ENCODE peak calls at places on chromosomes 4 and X, in seven cellular contexts. One of them, this sample, is unnamed.

GRCh38 chrX:46961574-46962279 is 49.5 kb downstream of the JADE3 start:
- DNase-seq in cardiac septum: no peak
- DNase-seq in NCI-H2081: no peak
- DNase-seq in B cell: no peak
- DNase-seq in colonic mucosa: no peak
- DNase-seq in activated effector memory CD4-positive, alpha-beta T cell treated with Interleukin-2 at 50 U/mL for 16 hours: no peak
- DNase-seq in activated CD4-positive, alpha-beta T cell treated with anti-CD3 and anti-CD28 coated beads for 24 hours: no peak
- DNase-seq in this sample: no peak

GRCh38 chrX:134661295-134661694 is 3.0 kb upstream of the PLAC1 start:
- DNase-seq in NCI-H2081: no peak
- DNase-seq in colonic mucosa: no peak
- DNase-seq in activated effector memory CD4-positive, alpha-beta T cell treated with Interleukin-2 at 50 U/mL for 16 hours: no peak
- DNase-seq in B cell: no peak
- DNase-seq in activated CD4-positive, alpha-beta T cell treated with anti-CD3 and anti-CD28 coated beads for 24 hours: no peak
- DNase-seq in cardiac septum: no peak
- DNase-seq in this sample: no peak

GRCh38 chr4:176335421-176335820 is 15.7 kb downstream of the SPCS3 start:
- DNase-seq in colonic mucosa: no peak
- DNase-seq in cardiac septum: no peak
- DNase-seq in B cell: no peak
- DNase-seq in NCI-H2081: no peak
- DNase-seq in activated CD4-positive, alpha-beta T cell treated with anti-CD3 and anti-CD28 coated beads for 24 hours: no peak
- DNase-seq in activated effector memory CD4-positive, alpha-beta T cell treated with Interleukin-2 at 50 U/mL for 16 hours: no peak
- DNase-seq in this sample: no peak

GRCh38 chr4:176794151-176794550 is 1.4 kb upstream of the VEGFC start:
- DNase-seq in colonic mucosa: no peak
- DNase-seq in activated CD4-positive, alpha-beta T cell treated with anti-CD3 and anti-CD28 coated beads for 24 hours: no peak
- DNase-seq in activated effector memory CD4-positive, alpha-beta T cell treated with Interleukin-2 at 50 U/mL for 16 hours: no peak
- DNase-seq in NCI-H2081: no peak
- DNase-seq in cardiac septum: no peak
- DNase-seq in B cell: no peak
- DNase-seq in this sample: no peak

GRCh38 chr4:188228279-188228678 is 89.0 kb downstream of the TRIML1 start:
- DNase-seq in B cell: no peak
- DNase-seq in cardiac septum: no peak
- DNase-seq in activated CD4-positive, alpha-beta T cell treated with anti-CD3 and anti-CD28 coated beads for 24 hours: no peak
- DNase-seq in activated effector memory CD4-positive, alpha-beta T cell treated with Interleukin-2 at 50 U/mL for 16 hours: no peak
- DNase-seq in colonic mucosa: no peak
- DNase-seq in NCI-H2081: no peak
- DNase-seq in this sample: no peak

GRCh38 chrX:102712967-102713677 is 874 bp downstream of the GPRASP2 start:
- DNase-seq in colonic mucosa: peak; percentile 61
- DNase-seq in activated effector memory CD4-positive, alpha-beta T cell treated with Interleukin-2 at 50 U/mL for 16 hours: no peak
- DNase-seq in cardiac septum: no peak
- DNase-seq in NCI-H2081: peak; percentile 34
- DNase-seq in B cell: no peak
- DNase-seq in activated CD4-positive, alpha-beta T cell treated with anti-CD3 and anti-CD28 coated beads for 24 hours: no peak
- DNase-seq in this sample: no peak

GRCh38 chr4:66688674-66689073 is 856.6 kb downstream of the CENPC start:
- DNase-seq in activated effector memory CD4-positive, alpha-beta T cell treated with Interleukin-2 at 50 U/mL for 16 hours: no peak
- DNase-seq in NCI-H2081: peak; percentile 21
- DNase-seq in cardiac septum: no peak
- DNase-seq in colonic mucosa: no peak
- DNase-seq in activated CD4-positive, alpha-beta T cell treated with anti-CD3 and anti-CD28 coated beads for 24 hours: no peak
- DNase-seq in B cell: no peak
- DNase-seq in this sample: no peak

GRCh38 chr4:71406459-71406963 is 67.7 kb downstream of the SLC4A4 start:
- DNase-seq in NCI-H2081: no peak
- DNase-seq in cardiac septum: no peak
- DNase-seq in colonic mucosa: no peak
- DNase-seq in B cell: no peak
- DNase-seq in activated CD4-positive, alpha-beta T cell treated with anti-CD3 and anti-CD28 coated beads for 24 hours: no peak
- DNase-seq in activated effector memory CD4-positive, alpha-beta T cell treated with Interleukin-2 at 50 U/mL for 16 hours: no peak
- DNase-seq in this sample: no peak

GRCh38 chr4:87304659-87305277 is 17.9 kb downstream of the HSD17B13 start:
- DNase-seq in NCI-H2081: no peak
- DNase-seq in B cell: no peak
- DNase-seq in activated effector memory CD4-positive, alpha-beta T cell treated with Interleukin-2 at 50 U/mL for 16 hours: no peak
- DNase-seq in activated CD4-positive, alpha-beta T cell treated with anti-CD3 and anti-CD28 coated beads for 24 hours: no peak
- DNase-seq in colonic mucosa: no peak
- DNase-seq in cardiac septum: no peak
- DNase-seq in this sample: no peak

GRCh38 chr4:3286335-3287175 is 6.3 kb upstream of the RGS12 start:
- DNase-seq in activated effector memory CD4-positive, alpha-beta T cell treated with Interleukin-2 at 50 U/mL for 16 hours: no peak
- DNase-seq in NCI-H2081: no peak
- DNase-seq in cardiac septum: peak; percentile 63
- DNase-seq in activated CD4-positive, alpha-beta T cell treated with anti-CD3 and anti-CD28 coated beads for 24 hours: no peak
- DNase-seq in colonic mucosa: no peak
- DNase-seq in B cell: peak; percentile 83
- DNase-seq in this sample: no peak

GRCh38 chr4:93018243-93018642 is 714.5 kb downstream of the GRID2 start:
- DNase-seq in colonic mucosa: no peak
- DNase-seq in activated effector memory CD4-positive, alpha-beta T cell treated with Interleukin-2 at 50 U/mL for 16 hours: no peak
- DNase-seq in NCI-H2081: no peak
- DNase-seq in activated CD4-positive, alpha-beta T cell treated with anti-CD3 and anti-CD28 coated beads for 24 hours: no peak
- DNase-seq in B cell: no peak
- DNase-seq in cardiac septum: no peak
- DNase-seq in this sample: no peak

GRCh38 chr4:152024881-152025280 is 264.1 kb upstream of the GATB start:
- DNase-seq in activated effector memory CD4-positive, alpha-beta T cell treated with Interleukin-2 at 50 U/mL for 16 hours: no peak
- DNase-seq in cardiac septum: no peak
- DNase-seq in NCI-H2081: no peak
- DNase-seq in colonic mucosa: no peak
- DNase-seq in B cell: no peak
- DNase-seq in activated CD4-positive, alpha-beta T cell treated with anti-CD3 and anti-CD28 coated beads for 24 hours: no peak
- DNase-seq in this sample: no peak

GRCh38 chr4:1316537-1317168 is 27.0 kb downstream of the MAEA start:
- DNase-seq in colonic mucosa: no peak
- DNase-seq in activated effector memory CD4-positive, alpha-beta T cell treated with Interleukin-2 at 50 U/mL for 16 hours: no peak
- DNase-seq in NCI-H2081: no peak
- DNase-seq in activated CD4-positive, alpha-beta T cell treated with anti-CD3 and anti-CD28 coated beads for 24 hours: no peak
- DNase-seq in cardiac septum: no peak
- DNase-seq in B cell: no peak
- DNase-seq in this sample: no peak

GRCh38 chrX:77930581-77930980 is 20.1 kb downstream of the ATP7A start:
- DNase-seq in NCI-H2081: no peak
- DNase-seq in B cell: peak; percentile 8
- DNase-seq in activated CD4-positive, alpha-beta T cell treated with anti-CD3 and anti-CD28 coated beads for 24 hours: no peak
- DNase-seq in cardiac septum: no peak
- DNase-seq in colonic mucosa: no peak
- DNase-seq in activated effector memory CD4-positive, alpha-beta T cell treated with Interleukin-2 at 50 U/mL for 16 hours: no peak
- DNase-seq in this sample: no peak

GRCh38 chr4:8664031-8664805 is 71.7 kb downstream of the CPZ start:
- DNase-seq in NCI-H2081: no peak
- DNase-seq in colonic mucosa: no peak
- DNase-seq in activated CD4-positive, alpha-beta T cell treated with anti-CD3 and anti-CD28 coated beads for 24 hours: no peak
- DNase-seq in B cell: no peak
- DNase-seq in activated effector memory CD4-positive, alpha-beta T cell treated with Interleukin-2 at 50 U/mL for 16 hours: no peak
- DNase-seq in cardiac septum: no peak
- DNase-seq in this sample: no peak

GRCh38 chr4:176927664-176928063 is 134.9 kb upstream of the VEGFC start:
- DNase-seq in activated effector memory CD4-positive, alpha-beta T cell treated with Interleukin-2 at 50 U/mL for 16 hours: no peak
- DNase-seq in cardiac septum: no peak
- DNase-seq in NCI-H2081: no peak
- DNase-seq in activated CD4-positive, alpha-beta T cell treated with anti-CD3 and anti-CD28 coated beads for 24 hours: no peak
- DNase-seq in B cell: no peak
- DNase-seq in colonic mucosa: no peak
- DNase-seq in this sample: no peak

GRCh38 chrX:152025656-152026440 is 51.4 kb upstream of the GABRE start:
- DNase-seq in B cell: no peak
- DNase-seq in activated CD4-positive, alpha-beta T cell treated with anti-CD3 and anti-CD28 coated beads for 24 hours: no peak
- DNase-seq in colonic mucosa: no peak
- DNase-seq in cardiac septum: no peak
- DNase-seq in NCI-H2081: no peak
- DNase-seq in activated effector memory CD4-positive, alpha-beta T cell treated with Interleukin-2 at 50 U/mL for 16 hours: no peak
- DNase-seq in this sample: no peak

GRCh38 chrX:68983004-68983857 is 154.4 kb downstream of the EFNB1 start:
- DNase-seq in cardiac septum: no peak
- DNase-seq in colonic mucosa: no peak
- DNase-seq in NCI-H2081: no peak
- DNase-seq in activated effector memory CD4-positive, alpha-beta T cell treated with Interleukin-2 at 50 U/mL for 16 hours: no peak
- DNase-seq in B cell: no peak
- DNase-seq in activated CD4-positive, alpha-beta T cell treated with anti-CD3 and anti-CD28 coated beads for 24 hours: no peak
- DNase-seq in this sample: no peak

GRCh38 chr4:2064276-2064991 is 5.3 kb downstream of the NAT8L start:
- DNase-seq in colonic mucosa: peak; percentile 61
- DNase-seq in activated CD4-positive, alpha-beta T cell treated with anti-CD3 and anti-CD28 coated beads for 24 hours: no peak
- DNase-seq in activated effector memory CD4-positive, alpha-beta T cell treated with Interleukin-2 at 50 U/mL for 16 hours: no peak
- DNase-seq in cardiac septum: no peak
- DNase-seq in NCI-H2081: no peak
- DNase-seq in B cell: no peak
- DNase-seq in this sample: no peak

GRCh38 chr4:166077782-166078181 is 204.7 kb downstream of the TLL1 start:
- DNase-seq in NCI-H2081: no peak
- DNase-seq in B cell: no peak
- DNase-seq in cardiac septum: no peak
- DNase-seq in colonic mucosa: no peak
- DNase-seq in activated effector memory CD4-positive, alpha-beta T cell treated with Interleukin-2 at 50 U/mL for 16 hours: no peak
- DNase-seq in activated CD4-positive, alpha-beta T cell treated with anti-CD3 and anti-CD28 coated beads for 24 hours: no peak
- DNase-seq in this sample: no peak

GRCh38 chr4:121253961-121254360 is 89.8 kb upstream of the TNIP3 start:
- DNase-seq in activated effector memory CD4-positive, alpha-beta T cell treated with Interleukin-2 at 50 U/mL for 16 hours: peak; percentile 3
- DNase-seq in NCI-H2081: no peak
- DNase-seq in B cell: no peak
- DNase-seq in activated CD4-positive, alpha-beta T cell treated with anti-CD3 and anti-CD28 coated beads for 24 hours: no peak
- DNase-seq in colonic mucosa: no peak
- DNase-seq in cardiac septum: no peak
- DNase-seq in this sample: no peak

GRCh38 chr4:186904104-186904503 is 180.4 kb upstream of the FAT1 start:
- DNase-seq in colonic mucosa: no peak
- DNase-seq in NCI-H2081: no peak
- DNase-seq in cardiac septum: no peak
- DNase-seq in activated effector memory CD4-positive, alpha-beta T cell treated with Interleukin-2 at 50 U/mL for 16 hours: no peak
- DNase-seq in activated CD4-positive, alpha-beta T cell treated with anti-CD3 and anti-CD28 coated beads for 24 hours: no peak
- DNase-seq in B cell: no peak
- DNase-seq in this sample: no peak

GRCh38 chrX:71619193-71619592 is 882 bp upstream of the CXCR3 start:
- DNase-seq in activated CD4-positive, alpha-beta T cell treated with anti-CD3 and anti-CD28 coated beads for 24 hours: peak; percentile 43
- DNase-seq in cardiac septum: peak; percentile 66
- DNase-seq in activated effector memory CD4-positive, alpha-beta T cell treated with Interleukin-2 at 50 U/mL for 16 hours: no peak
- DNase-seq in B cell: peak; percentile 59
- DNase-seq in NCI-H2081: no peak
- DNase-seq in colonic mucosa: no peak
- DNase-seq in this sample: no peak

GRCh38 chr4:3525532-3526430 is 6.4 kb downstream of the LRPAP1 start:
- DNase-seq in activated effector memory CD4-positive, alpha-beta T cell treated with Interleukin-2 at 50 U/mL for 16 hours: no peak
- DNase-seq in NCI-H2081: no peak
- DNase-seq in activated CD4-positive, alpha-beta T cell treated with anti-CD3 and anti-CD28 coated beads for 24 hours: no peak
- DNase-seq in B cell: no peak
- DNase-seq in cardiac septum: no peak
- DNase-seq in colonic mucosa: no peak
- DNase-seq in this sample: no peak

GRCh38 chr4:154030747-154031146 is 241.9 kb upstream of the SFRP2 start:
- DNase-seq in activated effector memory CD4-positive, alpha-beta T cell treated with Interleukin-2 at 50 U/mL for 16 hours: no peak
- DNase-seq in activated CD4-positive, alpha-beta T cell treated with anti-CD3 and anti-CD28 coated beads for 24 hours: no peak
- DNase-seq in NCI-H2081: no peak
- DNase-seq in cardiac septum: no peak
- DNase-seq in colonic mucosa: no peak
- DNase-seq in B cell: no peak
- DNase-seq in this sample: no peak

GRCh38 chr4:103423261-103423660 is 225.1 kb upstream of the CENPE start:
- DNase-seq in cardiac septum: no peak
- DNase-seq in NCI-H2081: no peak
- DNase-seq in B cell: no peak
- DNase-seq in activated effector memory CD4-positive, alpha-beta T cell treated with Interleukin-2 at 50 U/mL for 16 hours: no peak
- DNase-seq in colonic mucosa: no peak
- DNase-seq in activated CD4-positive, alpha-beta T cell treated with anti-CD3 and anti-CD28 coated beads for 24 hours: no peak
- DNase-seq in this sample: no peak

GRCh38 chrX:10350991-10351390 is 194.2 kb downstream of the CLCN4 start:
- DNase-seq in activated CD4-positive, alpha-beta T cell treated with anti-CD3 and anti-CD28 coated beads for 24 hours: no peak
- DNase-seq in B cell: no peak
- DNase-seq in colonic mucosa: no peak
- DNase-seq in NCI-H2081: no peak
- DNase-seq in cardiac septum: no peak
- DNase-seq in activated effector memory CD4-positive, alpha-beta T cell treated with Interleukin-2 at 50 U/mL for 16 hours: no peak
- DNase-seq in this sample: no peak

This sample was measured in NCI-H1048.